ENCODE peak calls at places on chromosomes 4 and X, in six cellular contexts. E is colonic mucosa; N is SHP77; I is mucosa of gallbladder; U is AML-193; J is activated CD8-positive, alpha-beta memory T cell treated with anti-CD3 and anti-CD28 coated beads for 48 hours. W is an unnamed sample.

GRCh38 chr4:175271010-175271630 is 353.0 kb downstream of the ADAM29 start:
- DNase-seq in J (no peak), N (no peak), U (no peak), E (no peak), I (no peak), W (no peak)

GRCh38 chrX:9164535-9165425 is 130.9 kb upstream of the FAM9B start:
- DNase-seq in J (no peak), E (no peak), U (no peak), I (no peak), N (no peak), W (peak)

GRCh38 chr4:119053245-119053644 is 82.4 kb upstream of the MYOZ2 start:
- DNase-seq in J (no peak), U (no peak), E (no peak), N (no peak), I (no peak), W (no peak)

GRCh38 chrX:114038358-114038757 is 545.5 kb upstream of the HTR2C start:
- DNase-seq in I (no peak), E (no peak), J (no peak), U (no peak), N (no peak), W (no peak)

GRCh38 chrX:119398974-119399771 is at the start of gene SLC25A43:
- DNase-seq in J (no peak), U (no peak), I (peak), E (peak), N (no peak), W (peak)

GRCh38 chr4:170008376-170008775 is 17.8 kb downstream of the MFAP3L start:
- DNase-seq in J (no peak), I (no peak), N (no peak), E (no peak), U (no peak), W (peak)

GRCh38 chr4:21790437-21791029 is 158.0 kb downstream of the KCNIP4 start:
- DNase-seq in I (no peak), U (peak), J (no peak), E (no peak), N (no peak), W (peak)

GRCh38 chr4:156298230-156298629 is 344.6 kb upstream of the CTSO start:
- DNase-seq in I (no peak), N (peak), E (no peak), J (no peak), U (no peak), W (no peak)

GRCh38 chrX:111100191-111100590 is 4.2 kb downstream of the PAK3 start:
- DNase-seq in I (no peak), E (peak), N (no peak), U (peak), J (no peak), W (peak)

GRCh38 chrX:38277136-38277535 is 50.2 kb downstream of the RPGR start:
- DNase-seq in I (no peak), J (no peak), U (no peak), E (no peak), N (no peak), W (no peak)

GRCh38 chr4:176309772-176310171 is 10.0 kb upstream of the SPCS3 start:
- DNase-seq in I (no peak), N (no peak), U (no peak), E (no peak), J (no peak), W (no peak)

GRCh38 chrX:102765794-102766193 is 45.3 kb downstream of the GPRASP3 start:
- DNase-seq in I (no peak), N (no peak), J (no peak), E (no peak), U (no peak), W (no peak)

GRCh38 chrX:49991718-49992117 is 69.3 kb downstream of the CLCN5 start:
- DNase-seq in E (no peak), N (no peak), U (no peak), I (no peak), J (no peak), W (no peak)

GRCh38 chrX:111164728-111165127 is 68.7 kb downstream of the PAK3 start:
- DNase-seq in J (no peak), I (no peak), U (peak), N (no peak), E (no peak), W (no peak)